ENCODE peak calls at places on chromosomes 11 and 22, in six cellular contexts. One of them, this sample, is unnamed.

GRCh38 chr11:76205252-76206076 is 838 bp downstream of the WNT11 start:
- DNase-seq in GM12878: no peak
- DNase-seq in HepG2: no peak
- DNase-seq in HCT116: no peak
- DNase-seq in K562: no peak
- DNase-seq in NT2/D1: no peak
- DNase-seq in this sample: no peak

GRCh38 chr22:37496651-37497599 is 10.7 kb upstream of the MFNG start:
- DNase-seq in HCT116: no peak
- DNase-seq in NT2/D1: no peak
- DNase-seq in HepG2: no peak
- DNase-seq in K562: no peak
- DNase-seq in GM12878: no peak
- DNase-seq in this sample: no peak

GRCh38 chr22:43833286-43834240 is 21.5 kb upstream of the EFCAB6 start:
- DNase-seq in HCT116: no peak
- DNase-seq in HepG2: no peak
- DNase-seq in NT2/D1: no peak
- DNase-seq in GM12878: no peak
- DNase-seq in K562: no peak
- DNase-seq in this sample: no peak

GRCh38 chr11:40467771-40468170 is 991.7 kb downstream of the LRRC4C start:
- DNase-seq in HepG2: no peak
- DNase-seq in HCT116: no peak
- DNase-seq in K562: no peak
- DNase-seq in NT2/D1: no peak
- DNase-seq in GM12878: no peak
- DNase-seq in this sample: no peak

GRCh38 chr22:21041937-21042336 is 3.8 kb upstream of the LRRC74B start:
- DNase-seq in GM12878: no peak
- DNase-seq in K562: no peak
- DNase-seq in HCT116: no peak
- DNase-seq in HepG2: no peak
- DNase-seq in NT2/D1: no peak
- DNase-seq in this sample: no peak

GRCh38 chr11:22728600-22729394 is 62.4 kb downstream of the GAS2 start:
- DNase-seq in HCT116: no peak
- DNase-seq in K562: no peak
- DNase-seq in HepG2: peak
- DNase-seq in GM12878: no peak
- DNase-seq in NT2/D1: no peak
- DNase-seq in this sample: no peak

GRCh38 chr11:70786021-70786665 is 387.8 kb downstream of the CTTN start:
- DNase-seq in GM12878: no peak
- DNase-seq in HCT116: no peak
- DNase-seq in NT2/D1: no peak
- DNase-seq in K562: no peak
- DNase-seq in HepG2: no peak
- DNase-seq in this sample: no peak

GRCh38 chr11:111077938-111078337 is 167.6 kb upstream of the POU2AF2 start:
- DNase-seq in HCT116: no peak
- DNase-seq in GM12878: no peak
- DNase-seq in K562: no peak
- DNase-seq in HepG2: no peak
- DNase-seq in NT2/D1: no peak
- DNase-seq in this sample: no peak

GRCh38 chr11:67293090-67293489 is 4.0 kb downstream of the ANKRD13D start:
- DNase-seq in HepG2: no peak
- DNase-seq in NT2/D1: no peak
- DNase-seq in GM12878: no peak
- DNase-seq in K562: no peak
- DNase-seq in HCT116: no peak
- DNase-seq in this sample: no peak

GRCh38 chr11:22521226-22521625 is 104.4 kb downstream of the FANCF start:
- DNase-seq in HepG2: peak
- DNase-seq in K562: peak
- DNase-seq in HCT116: peak
- DNase-seq in GM12878: no peak
- DNase-seq in NT2/D1: no peak
- DNase-seq in this sample: no peak

GRCh38 chr11:78426845-78427244 is 9.2 kb upstream of the GAB2 start:
- DNase-seq in NT2/D1: no peak
- DNase-seq in HepG2: no peak
- DNase-seq in K562: no peak
- DNase-seq in GM12878: no peak
- DNase-seq in HCT116: no peak
- DNase-seq in this sample: no peak

DNA sequence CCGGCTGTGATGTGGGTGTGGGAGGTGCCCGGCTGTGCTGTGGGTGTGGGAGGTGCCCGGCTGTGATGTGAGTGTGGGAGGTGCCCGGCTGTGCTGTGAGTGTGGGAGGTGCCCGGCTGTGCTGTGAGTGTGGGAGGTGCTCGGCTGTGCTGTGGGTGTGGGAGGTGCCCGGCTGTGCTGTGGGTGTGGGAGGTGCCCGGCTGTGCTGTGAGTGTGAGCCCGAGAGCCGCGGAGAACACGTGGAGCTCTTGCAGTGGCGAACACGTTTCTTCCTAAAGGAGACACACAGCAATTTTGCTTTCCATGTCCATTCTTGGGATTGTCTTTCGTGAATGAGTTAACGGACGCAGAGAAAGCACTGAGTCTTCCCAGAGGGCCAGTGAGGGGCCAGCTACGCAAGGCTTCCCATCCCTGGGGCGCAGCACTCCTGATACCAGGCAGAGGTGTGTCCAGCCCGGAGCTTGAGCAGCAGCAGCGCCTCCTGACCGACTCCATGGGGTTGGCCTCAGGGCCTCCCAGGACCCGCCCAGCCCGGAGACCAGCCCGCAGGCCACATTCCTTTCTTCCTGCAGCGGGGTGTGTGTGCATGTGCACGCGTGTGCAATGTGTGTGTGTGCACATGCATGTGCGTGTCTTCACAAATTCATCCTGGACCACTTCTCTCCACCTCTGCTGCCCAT is 245.0 kb upstream of the B3GAT1 start:
- DNase-seq in HepG2: no peak
- DNase-seq in HCT116: no peak
- DNase-seq in GM12878: no peak
- DNase-seq in K562: no peak
- DNase-seq in NT2/D1: no peak
- DNase-seq in this sample: peak
- TF ChIP-seq ZNF274 in HepG2: no peak
- TF ChIP-seq ZNF274 in HCT116: no peak
- TF ChIP-seq ZNF274 in GM12878: no peak
- TF ChIP-seq ZNF274 in K562: no peak
- TF ChIP-seq ZNF274 in NT2/D1: no peak
- TF ChIP-seq ZNF274 in this sample: no peak

DNA sequence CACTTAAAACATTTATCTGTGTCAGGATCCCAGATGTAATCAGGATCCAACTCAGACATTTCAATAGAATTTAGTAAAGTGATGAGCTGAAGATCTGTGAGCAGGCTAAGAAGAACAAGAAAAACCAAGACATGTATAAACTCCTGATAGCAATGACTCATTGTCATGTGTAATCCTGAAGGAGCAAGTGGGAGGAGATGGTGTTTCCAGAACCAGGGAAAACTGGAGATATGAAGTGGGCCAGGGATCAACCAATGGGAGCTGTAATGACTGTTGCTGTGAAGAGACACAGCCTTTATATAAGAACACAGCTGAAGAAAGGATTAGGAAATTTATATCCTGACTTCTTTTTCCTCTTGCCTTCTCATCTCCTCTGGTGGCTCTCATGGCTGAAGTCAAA is 682.5 kb upstream of the ARHGAP42 start:
- DNase-seq in K562: no peak
- DNase-seq in GM12878: no peak
- DNase-seq in HCT116: no peak
- DNase-seq in NT2/D1: no peak
- DNase-seq in HepG2: no peak
- DNase-seq in this sample: no peak
- TF ChIP-seq ZNF274 in K562: no peak
- TF ChIP-seq ZNF274 in GM12878: no peak
- TF ChIP-seq ZNF274 in HCT116: no peak
- TF ChIP-seq ZNF274 in NT2/D1: no peak
- TF ChIP-seq ZNF274 in HepG2: no peak
- TF ChIP-seq ZNF274 in this sample: no peak

GRCh38 chr11:2446590-2447252 is 1.9 kb downstream of the KCNQ1 start:
- DNase-seq in HCT116: no peak
- DNase-seq in GM12878: no peak
- DNase-seq in K562: no peak
- DNase-seq in NT2/D1: no peak
- DNase-seq in HepG2: no peak
- DNase-seq in this sample: no peak

GRCh38 chr11:2448661-2449547 is 4.1 kb downstream of the KCNQ1 start:
- DNase-seq in HCT116: no peak
- DNase-seq in NT2/D1: no peak
- DNase-seq in K562: no peak
- DNase-seq in HepG2: no peak
- DNase-seq in GM12878: no peak
- DNase-seq in this sample: no peak

GRCh38 chr11:2449548-2450320 is 4.9 kb downstream of the KCNQ1 start:
- DNase-seq in HepG2: no peak
- DNase-seq in GM12878: no peak
- DNase-seq in NT2/D1: no peak
- DNase-seq in HCT116: no peak
- DNase-seq in K562: no peak
- DNase-seq in this sample: no peak

GRCh38 chr11:2447253-2447950 is 2.6 kb downstream of the KCNQ1 start:
- DNase-seq in HepG2: no peak
- DNase-seq in GM12878: no peak
- DNase-seq in K562: no peak
- DNase-seq in NT2/D1: no peak
- DNase-seq in HCT116: no peak
- DNase-seq in this sample: no peak

DNA sequence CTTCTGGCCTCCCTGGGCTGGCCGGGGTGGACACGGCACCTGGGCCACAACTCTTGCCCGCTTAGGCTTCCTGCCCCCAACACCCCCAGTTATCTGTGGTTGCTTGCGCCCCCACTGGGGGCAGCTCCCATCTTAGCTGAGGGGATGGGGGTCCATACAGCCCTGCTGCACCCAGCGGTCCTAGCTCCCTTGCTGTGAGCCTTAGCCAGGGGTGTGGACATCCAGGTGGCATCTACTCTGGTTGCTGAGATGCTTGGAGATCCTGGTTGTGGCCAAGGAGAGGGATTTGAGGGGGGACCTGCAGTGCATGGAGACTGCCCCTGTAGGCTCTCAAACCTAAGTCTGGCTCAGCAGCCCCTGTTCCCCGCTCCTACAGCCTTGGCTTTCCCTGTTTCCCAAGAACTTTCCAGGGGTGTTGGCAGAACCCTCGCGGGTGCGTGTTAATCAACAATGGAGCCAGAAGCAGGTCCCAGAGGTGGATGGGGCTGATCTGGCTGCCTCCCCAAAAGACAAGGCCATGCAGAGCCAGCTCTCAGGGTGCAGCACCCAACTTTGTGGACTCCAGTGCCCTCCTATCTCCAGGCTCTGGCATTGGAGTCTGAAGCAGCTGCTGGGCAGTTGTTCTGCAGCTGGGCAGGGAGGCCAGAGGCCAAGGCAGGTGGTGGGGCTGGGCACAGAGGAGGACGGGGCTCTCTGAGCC is 3.3 kb downstream of the KCNQ1 start:
- DNase-seq in NT2/D1: no peak
- DNase-seq in HepG2: no peak
- DNase-seq in GM12878: no peak
- DNase-seq in K562: no peak
- DNase-seq in HCT116: no peak
- DNase-seq in this sample: no peak
- TF ChIP-seq ZNF274 in NT2/D1: no peak
- TF ChIP-seq ZNF274 in HepG2: no peak
- TF ChIP-seq ZNF274 in GM12878: no peak
- TF ChIP-seq ZNF274 in K562: no peak
- TF ChIP-seq ZNF274 in HCT116: no peak
- TF ChIP-seq ZNF274 in this sample: no peak

DNA sequence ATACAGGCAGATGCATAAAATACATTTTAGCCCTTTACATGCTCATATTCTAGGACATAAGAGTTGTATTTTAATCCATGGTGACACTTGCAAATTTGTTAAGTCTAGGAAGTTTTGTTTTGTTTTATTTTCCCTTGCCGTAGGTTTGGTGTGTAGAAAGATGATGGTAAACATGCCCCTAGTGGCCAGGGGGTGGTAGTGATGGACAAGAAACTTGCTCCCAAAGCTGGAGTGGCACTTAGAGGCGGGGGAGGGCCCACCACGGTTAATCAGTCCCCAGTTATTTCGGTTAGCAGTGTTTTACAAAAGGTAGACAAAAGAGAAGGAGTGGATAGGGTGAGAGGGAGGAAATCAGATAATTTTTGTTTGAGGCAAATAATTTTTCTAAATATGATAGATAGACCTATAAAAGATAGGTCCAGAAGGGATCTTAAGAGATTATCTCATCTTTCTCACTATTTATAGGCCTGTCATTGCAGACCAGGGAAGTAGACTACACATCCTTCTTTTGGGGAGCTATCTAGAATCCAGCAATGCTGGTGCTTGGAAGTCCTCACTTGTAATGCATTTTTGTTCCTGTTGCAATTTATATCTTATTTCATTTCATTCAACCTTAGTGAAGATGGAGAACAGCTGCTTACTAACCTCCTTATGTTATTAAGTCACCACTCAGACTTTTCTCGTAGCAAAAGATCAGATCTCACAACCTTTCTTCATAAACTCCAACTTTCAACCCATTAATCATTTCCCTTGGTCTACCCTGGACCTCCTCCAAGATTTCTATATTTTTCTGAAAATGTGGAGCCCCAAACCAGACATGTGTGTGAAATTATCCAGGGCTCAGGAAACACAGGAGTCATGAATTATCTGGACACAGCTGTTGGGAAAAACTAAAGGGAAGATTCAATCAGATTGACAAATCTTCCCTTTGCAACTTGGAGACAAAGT is 5.9 kb upstream of the BDNF start:
- DNase-seq in HCT116: no peak
- DNase-seq in NT2/D1: no peak
- DNase-seq in GM12878: no peak
- DNase-seq in HepG2: peak
- DNase-seq in K562: peak
- DNase-seq in this sample: no peak
- TF ChIP-seq ZNF274 in HCT116: no peak
- TF ChIP-seq ZNF274 in NT2/D1: no peak
- TF ChIP-seq ZNF274 in GM12878: no peak
- TF ChIP-seq ZNF274 in HepG2: no peak
- TF ChIP-seq ZNF274 in K562: no peak
- TF ChIP-seq ZNF274 in this sample: no peak

GRCh38 chr11:45275823-45276222 is 10.3 kb downstream of the SYT13 start:
- DNase-seq in HCT116: no peak
- DNase-seq in NT2/D1: no peak
- DNase-seq in HepG2: no peak
- DNase-seq in K562: no peak
- DNase-seq in GM12878: no peak
- DNase-seq in this sample: no peak
- TF ChIP-seq ZNF274 in HCT116: no peak
- TF ChIP-seq ZNF274 in NT2/D1: no peak
- TF ChIP-seq ZNF274 in HepG2: no peak
- TF ChIP-seq ZNF274 in K562: no peak
- TF ChIP-seq ZNF274 in GM12878: no peak
- TF ChIP-seq ZNF274 in this sample: no peak

This sample was measured in H1.